ENCODE peak calls at places on chromosomes 5 and 9, in four cellular contexts. One of them, this sample, is unnamed.
A peak's percentile ranks its signal among the peaks of the same experiment; 100 is the strongest.

GRCh38 chr9:16719921-16720320 is 150.5 kb downstream of the BNC2 start:
- DNase-seq in brain microvascular endothelial cell: no peak
- DNase-seq in PC-3: no peak
- DNase-seq in OCI-LY7: no peak
- DNase-seq in this sample: no peak

GRCh38 chr5:163407034-163407652 is 30.3 kb upstream of the CCNG1 start:
- DNase-seq in brain microvascular endothelial cell: peak; percentile 19
- DNase-seq in PC-3: peak; percentile 41
- DNase-seq in OCI-LY7: peak; percentile 3
- DNase-seq in this sample: peak; percentile 12

GRCh38 chr5:159095218-159095617 is 4.5 kb downstream of the EBF1 start:
- DNase-seq in brain microvascular endothelial cell: no peak
- DNase-seq in PC-3: no peak
- DNase-seq in OCI-LY7: no peak
- DNase-seq in this sample: peak; percentile 51

GRCh38 chr5:38719916-38720315 is 125.9 kb upstream of the OSMR start:
- DNase-seq in brain microvascular endothelial cell: peak; percentile 36
- DNase-seq in PC-3: peak; percentile 56
- DNase-seq in OCI-LY7: no peak
- DNase-seq in this sample: no peak

GRCh38 chr5:133410335-133410828 is 202.0 kb downstream of the FSTL4 start:
- DNase-seq in brain microvascular endothelial cell: no peak
- DNase-seq in PC-3: no peak
- DNase-seq in OCI-LY7: no peak
- DNase-seq in this sample: no peak

GRCh38 chr5:135683227-135683626 is 104.4 kb upstream of the CXCL14 start:
- DNase-seq in brain microvascular endothelial cell: no peak
- DNase-seq in PC-3: no peak
- DNase-seq in OCI-LY7: no peak
- DNase-seq in this sample: no peak

GRCh38 chr9:137215196-137215986 is 6.6 kb downstream of the RNF208 start:
- DNase-seq in brain microvascular endothelial cell: no peak
- DNase-seq in PC-3: no peak
- DNase-seq in OCI-LY7: no peak
- DNase-seq in this sample: no peak

GRCh38 chr9:113737414-113738271 is 138.5 kb upstream of the ZNF618 start:
- DNase-seq in brain microvascular endothelial cell: peak; percentile 63
- DNase-seq in PC-3: peak; percentile 76
- DNase-seq in OCI-LY7: peak; percentile 51
- DNase-seq in this sample: no peak

GRCh38 chr5:129459485-129460120 is 495 bp upstream of the ADAMTS19 start:
- DNase-seq in brain microvascular endothelial cell: peak; percentile 7
- DNase-seq in PC-3: no peak
- DNase-seq in OCI-LY7: no peak
- DNase-seq in this sample: peak; percentile 9

GRCh38 chr5:135236951-135237791 is 161.9 kb downstream of the MACROH2A1 start:
- DNase-seq in brain microvascular endothelial cell: no peak
- DNase-seq in PC-3: no peak
- DNase-seq in OCI-LY7: no peak
- DNase-seq in this sample: no peak

GRCh38 chr5:139646912-139647391 is 1.2 kb upstream of the CXXC5 start:
- DNase-seq in brain microvascular endothelial cell: no peak
- DNase-seq in PC-3: no peak
- DNase-seq in OCI-LY7: no peak
- DNase-seq in this sample: no peak

GRCh38 chr5:29469581-29469980 is 1723.9 kb upstream of the CDH6 start:
- DNase-seq in brain microvascular endothelial cell: no peak
- DNase-seq in PC-3: no peak
- DNase-seq in OCI-LY7: no peak
- DNase-seq in this sample: no peak

GRCh38 chr9:85043248-85043647 is 373.7 kb downstream of the NTRK2 start:
- DNase-seq in brain microvascular endothelial cell: no peak
- DNase-seq in PC-3: no peak
- DNase-seq in OCI-LY7: no peak
- DNase-seq in this sample: no peak

GRCh38 chr5:14062178-14062577 is 81.0 kb upstream of the TRIO start:
- DNase-seq in brain microvascular endothelial cell: no peak
- DNase-seq in PC-3: no peak
- DNase-seq in OCI-LY7: no peak
- DNase-seq in this sample: no peak

GRCh38 chr5:59768204-59769040 is 125.1 kb downstream of the PDE4D start:
- DNase-seq in brain microvascular endothelial cell: peak; percentile 83
- DNase-seq in PC-3: peak; percentile 65
- DNase-seq in OCI-LY7: no peak
- DNase-seq in this sample: peak; percentile 9

GRCh38 chr5:56206126-56206525 is 27.0 kb downstream of the ANKRD55 start:
- DNase-seq in brain microvascular endothelial cell: peak; percentile 74
- DNase-seq in PC-3: peak; percentile 61
- DNase-seq in OCI-LY7: no peak
- DNase-seq in this sample: no peak

GRCh38 chr5:57696906-57697590 is 214.4 kb upstream of the ACTBL2 start:
- DNase-seq in brain microvascular endothelial cell: no peak
- DNase-seq in PC-3: no peak
- DNase-seq in OCI-LY7: no peak
- DNase-seq in this sample: no peak

DNA sequence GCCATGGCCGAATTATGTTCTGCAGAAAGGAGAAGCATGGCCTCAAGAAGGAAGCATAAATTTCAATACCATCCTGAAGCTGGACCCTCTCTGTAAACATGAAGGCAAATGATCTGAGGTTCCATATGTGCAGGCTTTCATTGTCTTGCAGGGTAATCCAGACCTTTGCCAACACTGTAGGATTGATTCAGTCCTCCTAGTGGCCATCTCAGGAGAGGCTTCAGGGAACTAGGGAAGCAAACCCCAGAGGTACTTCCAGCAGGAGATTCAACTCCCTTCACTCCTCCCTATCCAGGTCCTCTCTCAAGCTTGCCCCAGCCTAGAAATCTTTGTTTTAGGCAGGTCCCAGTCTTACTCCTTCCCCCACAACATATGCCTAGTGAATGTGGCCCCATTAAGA is 99.3 kb upstream of the HCN1 start:
- DNase-seq in brain microvascular endothelial cell: no peak
- DNase-seq in PC-3: no peak
- DNase-seq in OCI-LY7: no peak
- DNase-seq in this sample: no peak
- TF ChIP-seq CTCF in brain microvascular endothelial cell: no peak
- TF ChIP-seq CTCF in PC-3: no peak
- TF ChIP-seq CTCF in OCI-LY7: no peak
- TF ChIP-seq CTCF in this sample: peak; percentile 17

DNA sequence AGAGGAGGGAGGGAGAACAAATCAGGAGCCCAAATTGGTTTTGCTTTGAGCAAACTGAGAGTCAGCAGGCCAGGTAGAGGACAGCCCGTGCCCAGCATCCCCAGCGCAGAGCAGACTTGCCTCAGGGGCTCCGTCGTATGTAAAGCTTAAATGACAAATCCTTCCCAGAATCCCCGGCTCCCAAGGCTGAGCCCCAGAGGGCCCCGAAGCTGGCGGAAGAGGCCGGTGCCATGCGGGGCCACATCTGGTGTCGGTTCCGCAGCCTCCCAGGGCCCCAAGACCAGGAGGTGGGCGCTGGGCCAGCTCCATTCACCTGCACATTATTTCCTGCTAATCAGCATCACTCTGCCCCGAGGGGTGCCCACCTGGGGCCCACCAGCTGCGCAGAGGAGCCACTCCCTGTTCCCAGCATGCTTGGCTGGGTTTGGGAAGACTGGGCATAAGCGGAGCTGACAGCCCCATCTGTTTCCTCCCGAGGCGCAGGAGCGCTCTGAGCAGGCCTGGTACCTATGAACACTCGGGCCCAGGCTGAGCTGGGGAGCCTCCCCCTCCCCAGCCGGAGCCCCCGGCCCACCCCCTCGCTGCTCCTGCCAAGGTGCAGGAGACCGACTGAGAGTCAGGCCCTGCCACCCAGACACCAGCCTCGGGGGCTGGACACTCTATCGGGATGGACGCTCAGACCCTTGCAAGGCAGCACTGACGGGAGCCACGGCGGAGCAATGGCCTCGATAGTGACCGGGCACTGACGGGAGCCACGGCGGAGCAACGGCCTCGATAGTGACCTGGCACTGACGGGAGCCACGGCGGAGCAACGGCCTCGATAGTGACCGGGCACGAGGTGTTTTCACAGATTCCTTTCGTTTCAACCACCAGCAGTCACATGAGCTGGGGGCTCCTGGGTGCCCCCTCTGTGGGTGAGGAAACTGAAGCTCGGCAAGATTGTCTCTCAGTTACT is 123.8 kb upstream of the PPP1R26 start:
- DNase-seq in brain microvascular endothelial cell: no peak
- DNase-seq in PC-3: no peak
- DNase-seq in OCI-LY7: no peak
- DNase-seq in this sample: no peak
- H3K36me3 ChIP-seq in brain microvascular endothelial cell: no peaks in the 10 kb centered on the region
- H3K36me3 ChIP-seq in PC-3: no peaks in the 10 kb centered on the region
- H3K36me3 ChIP-seq in OCI-LY7: no peaks in the 10 kb centered on the region
- H3K36me3 ChIP-seq in this sample: no peaks in the 10 kb centered on the region

DNA sequence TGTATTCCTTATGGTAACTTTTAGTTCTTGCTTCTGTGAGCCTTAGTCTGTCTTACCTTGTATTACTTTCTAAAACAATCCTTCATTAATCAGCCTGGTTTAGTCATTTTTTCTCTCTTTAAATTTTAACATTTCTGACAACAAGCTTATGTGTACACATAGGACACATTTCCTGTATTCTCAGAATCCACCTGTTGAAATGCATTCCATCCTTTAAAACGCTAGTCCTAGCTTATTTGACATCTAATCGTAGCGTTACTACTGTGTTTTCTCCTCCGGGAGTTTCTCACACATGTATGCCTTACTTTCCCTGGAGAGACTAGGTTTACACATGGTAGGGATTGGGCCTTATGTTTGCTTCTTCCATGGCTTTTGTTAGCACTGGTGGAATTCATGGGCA is 3.8 kb downstream of the TARS1 start:
- DNase-seq in brain microvascular endothelial cell: no peak
- DNase-seq in PC-3: no peak
- DNase-seq in OCI-LY7: no peak
- DNase-seq in this sample: no peak
- H3K4me3 ChIP-seq in brain microvascular endothelial cell: no peak overlapping the region
- H3K4me3 ChIP-seq in PC-3: peak overlapping the region; percentile 15
- H3K4me3 ChIP-seq in OCI-LY7: no peak overlapping the region
- H3K4me3 ChIP-seq in this sample: no peak overlapping the region

DNA sequence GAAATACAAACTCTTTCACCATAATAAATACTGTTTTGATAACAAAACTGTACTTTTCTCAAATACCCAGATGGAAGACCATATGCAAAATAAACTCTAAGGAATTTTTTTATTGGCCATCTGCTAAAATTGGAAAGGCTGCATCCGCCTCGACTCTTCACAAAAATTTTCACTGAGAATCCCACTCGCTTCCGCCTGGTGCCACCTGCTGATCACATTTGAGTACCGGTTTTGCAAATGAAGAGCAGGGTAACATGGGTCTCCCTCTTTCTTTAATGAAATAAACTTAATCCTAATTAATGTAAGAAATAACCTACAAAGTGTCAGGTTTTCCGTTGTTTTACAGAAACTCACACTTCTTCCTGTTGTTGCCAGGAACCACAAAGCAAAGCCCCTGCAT is 76.3 kb downstream of the TTLL11 start:
- DNase-seq in brain microvascular endothelial cell: no peak
- DNase-seq in PC-3: no peak
- DNase-seq in OCI-LY7: peak; percentile 60
- DNase-seq in this sample: no peak
- TF ChIP-seq CTCF in brain microvascular endothelial cell: peak; percentile 63
- TF ChIP-seq CTCF in PC-3: peak; percentile 51
- TF ChIP-seq CTCF in OCI-LY7: peak; percentile 90
- TF ChIP-seq CTCF in this sample: peak; percentile 20

GRCh38 chr9:34371886-34372597 is 4.7 kb downstream of the MYORG start:
- DNase-seq in brain microvascular endothelial cell: no peak
- DNase-seq in PC-3: no peak
- DNase-seq in OCI-LY7: no peak
- DNase-seq in this sample: peak; percentile 10

GRCh38 chr9:34373749-34374148 is 2.9 kb downstream of the MYORG start:
- DNase-seq in brain microvascular endothelial cell: no peak
- DNase-seq in PC-3: no peak
- DNase-seq in OCI-LY7: no peak
- DNase-seq in this sample: no peak

GRCh38 chr9:34374339-34374738 is 2.4 kb downstream of the MYORG start:
- DNase-seq in brain microvascular endothelial cell: no peak
- DNase-seq in PC-3: no peak
- DNase-seq in OCI-LY7: no peak
- DNase-seq in this sample: no peak

GRCh38 chr9:34370970-34371880 is 5.5 kb downstream of the MYORG start:
- DNase-seq in brain microvascular endothelial cell: no peak
- DNase-seq in PC-3: no peak
- DNase-seq in OCI-LY7: no peak
- DNase-seq in this sample: peak; percentile 11

GRCh38 chr9:34372598-34373011 is 4.1 kb downstream of the MYORG start:
- DNase-seq in brain microvascular endothelial cell: no peak
- DNase-seq in PC-3: no peak
- DNase-seq in OCI-LY7: no peak
- DNase-seq in this sample: no peak
- H3K36me3 ChIP-seq in brain microvascular endothelial cell: no peaks in the 10 kb centered on the region
- H3K36me3 ChIP-seq in PC-3: no peaks in the 10 kb centered on the region
- H3K36me3 ChIP-seq in OCI-LY7: no peaks in the 10 kb centered on the region
- H3K36me3 ChIP-seq in this sample: no peaks in the 10 kb centered on the region

GRCh38 chr9:86097510-86098224 is 1.7 kb downstream of the GOLM1 start:
- DNase-seq in brain microvascular endothelial cell: no peak
- DNase-seq in PC-3: peak; percentile 24
- DNase-seq in OCI-LY7: no peak
- DNase-seq in this sample: no peak
- H3K4me3 ChIP-seq in brain microvascular endothelial cell: peak overlapping the region; percentile 81
- H3K4me3 ChIP-seq in PC-3: peak overlapping the region; percentile 95
- H3K4me3 ChIP-seq in OCI-LY7: no peak overlapping the region
- H3K4me3 ChIP-seq in this sample: no peak overlapping the region

This sample was measured in GM06990.